ENCODE peak calls at places on chromosomes 13 and 19, in five cellular contexts. E is tibial nerve, F is ovary, T is stomach, D is HepG2. S is an unnamed sample.

GRCh38 chr19:17725422-17726078 is 6.3 kb downstream of the MAP1S start:
- DNase-seq in E (no peak), F (no peak), T (no peak), D (no peak), S (no peak)

GRCh38 chr13:46598140-46598819 is 45.3 kb downstream of the LRCH1 start:
- DNase-seq in E (no peak), F (no peak), T (no peak), D (no peak), S (no peak)

GRCh38 chr19:1087813-1088418 is 7.3 kb downstream of the POLR2E start:
- DNase-seq in E (peak; percentile 72), F (no peak), T (no peak), D (no peak), S (peak; percentile 69)

GRCh38 chr19:18687740-18688465 is 4.4 kb downstream of the CRTC1 start:
- DNase-seq in E (no peak), F (no peak), T (no peak), D (no peak), S (no peak)

GRCh38 chr13:71609271-71609670 is 257.7 kb downstream of the DACH1 start:
- DNase-seq in E (no peak), F (no peak), T (no peak), D (no peak), S (no peak)

GRCh38 chr19:48963371-48964204 is 1.5 kb upstream of the FTL start:
- DNase-seq in E (peak; percentile 72), F (peak; percentile 87), T (peak; percentile 77), D (peak; percentile 98), S (peak; percentile 88)

GRCh38 chr13:99468971-99469545 is 32.2 kb upstream of the TM9SF2 start:
- DNase-seq in E (no peak), F (no peak), T (no peak), D (no peak), S (no peak)

GRCh38 chr13:112821340-112822055 is 131.7 kb downstream of the ATP11A start:
- DNase-seq in E (no peak), F (no peak), T (peak; percentile 8), D (no peak), S (no peak)

GRCh38 chr13:33016414-33017409 is at the start of gene KL:
- DNase-seq in E (no peak), F (no peak), T (peak; percentile 38), D (no peak), S (peak; percentile 20)

GRCh38 chr19:17248011-17248776 is 2.5 kb upstream of the NR2F6 start:
- DNase-seq in E (no peak), F (no peak), T (peak; percentile 60), D (peak; percentile 83), S (peak; percentile 73)

GRCh38 chr13:113119166-113119821 is 3.3 kb upstream of the F10 start:
- DNase-seq in E (no peak), F (no peak), T (peak; percentile 7), D (no peak), S (no peak)

GRCh38 chr19:17576758-17577532 is 21.5 kb downstream of the COLGALT1 start:
- DNase-seq in E (peak; percentile 64), F (peak; percentile 47), T (no peak), D (no peak), S (peak; percentile 84)

GRCh38 chr19:48681127-48681470 is 8.3 kb upstream of the NTN5 start:
- DNase-seq in E (no peak), F (no peak), T (peak; percentile 57), D (no peak), S (no peak)

GRCh38 chr13:68145852-68146251 is 915.7 kb upstream of the PCDH9 start:
- DNase-seq in E (no peak), F (no peak), T (no peak), D (no peak), S (no peak)

GRCh38 chr19:31167695-31168094 is 181.5 kb downstream of the TSHZ3 start:
- DNase-seq in E (no peak), F (no peak), T (no peak), D (no peak), S (no peak)

GRCh38 chr13:71290963-71291937 is 575.8 kb downstream of the DACH1 start:
- DNase-seq in E (peak; percentile 39), F (no peak), T (no peak), D (peak; percentile 66), S (peak; percentile 19)

GRCh38 chr13:90645582-90645981 is 701.9 kb upstream of the MIR17HG start:
- DNase-seq in E (no peak), F (no peak), T (no peak), D (no peak), S (no peak)

GRCh38 chr13:55893541-55893940 is 1247.2 kb upstream of the PRR20A start:
- DNase-seq in E (no peak), F (no peak), T (no peak), D (no peak), S (no peak)

GRCh38 chr19:48858984-48859710 is 9.3 kb downstream of the PLEKHA4 start:
- DNase-seq in E (no peak), F (peak; percentile 41), T (no peak), D (no peak), S (peak; percentile 60)

DNA sequence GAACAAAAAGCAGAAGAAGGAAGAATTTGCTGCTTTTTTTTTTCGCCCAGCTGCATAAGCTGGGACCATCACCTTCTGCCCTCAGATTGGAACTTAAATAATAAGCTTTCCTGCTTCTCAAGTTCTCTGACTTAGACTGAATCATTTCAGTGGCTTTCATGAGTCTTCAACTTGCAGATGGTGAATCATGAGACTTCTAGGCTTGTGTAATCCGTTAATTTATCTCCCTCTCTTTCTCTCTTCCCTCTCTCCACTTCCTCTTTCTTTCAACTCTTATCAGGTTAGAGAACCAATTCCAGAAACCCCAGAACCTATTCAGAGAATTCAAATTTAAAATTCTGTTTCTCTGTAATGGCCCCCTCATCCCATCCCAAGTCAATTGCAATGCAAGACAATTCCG is 1153.7 kb downstream of the PCDH9 start:
- DNase-seq in E (no peak), F (no peak), T (no peak), D (no peak), S (no peak)
- TF ChIP-seq EP300 in E (no peak), F (no peak), T (no peak), D (no peak), S (no peak)

GRCh38 chr13:24253520-24254150 is 55.7 kb upstream of the C1QTNF9 start:
- DNase-seq in E (no peak), F (no peak), T (no peak), D (no peak), S (no peak)

GRCh38 chr13:24247016-24247415 is 62.4 kb upstream of the C1QTNF9 start:
- DNase-seq in E (no peak), F (no peak), T (no peak), D (no peak), S (no peak)

GRCh38 chr13:24251525-24251924 is 57.9 kb upstream of the C1QTNF9 start:
- DNase-seq in E (no peak), F (no peak), T (no peak), D (no peak), S (peak; percentile 37)

GRCh38 chr13:24252136-24252535 is 57.2 kb upstream of the C1QTNF9 start:
- DNase-seq in E (no peak), F (no peak), T (no peak), D (no peak), S (no peak)

DNA sequence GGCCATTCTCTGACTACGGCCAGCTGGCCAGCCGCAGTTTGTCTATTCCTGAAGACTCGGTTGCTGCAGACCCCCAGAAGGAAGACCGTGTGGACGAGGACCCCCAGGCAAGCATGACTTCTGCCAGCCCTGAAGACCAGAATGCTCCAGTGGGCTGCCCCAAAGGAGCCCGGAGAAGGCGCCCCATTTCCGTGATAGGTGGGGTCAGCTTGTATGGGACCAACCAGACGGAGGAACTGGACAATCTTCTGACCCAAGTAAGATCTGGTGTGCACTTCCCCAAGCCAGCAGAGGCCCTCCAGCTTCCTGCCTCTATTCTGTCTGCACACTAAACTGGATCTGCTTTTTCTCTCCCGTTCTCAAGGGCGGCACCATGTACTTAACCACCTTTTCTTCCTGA is 59.8 kb upstream of the C1QTNF9 start:
- DNase-seq in E (no peak), F (no peak), T (no peak), D (no peak), S (no peak)
- H3K4me1 ChIP-seq in E (peaks cover 7% of the 10 kb centered on the region), F (peaks cover 1% of the 10 kb centered on the region), T (peaks cover 9% of the 10 kb centered on the region), D (no peaks in the 10 kb centered on the region), S (peaks cover 23% of the 10 kb centered on the region)

GRCh38 chr19:13840751-13841338 is 36.1 kb upstream of the NANOS3 start:
- DNase-seq in E (no peak), F (no peak), T (no peak), D (no peak), S (no peak)

GRCh38 chr19:13841339-13842293 is 35.3 kb upstream of the NANOS3 start:
- DNase-seq in E (peak; percentile 42), F (peak; percentile 52), T (peak; percentile 78), D (no peak), S (peak; percentile 84)

GRCh38 chr19:13838943-13839192 is 38.1 kb upstream of the NANOS3 start:
- DNase-seq in E (no peak), F (no peak), T (no peak), D (no peak), S (no peak)

GRCh38 chr19:13839193-13839937 is 37.6 kb upstream of the NANOS3 start:
- DNase-seq in E (peak; percentile 75), F (peak; percentile 71), T (peak; percentile 89), D (no peak), S (peak; percentile 88)

GRCh38 chr19:13839938-13840750 is 36.8 kb upstream of the NANOS3 start:
- DNase-seq in E (peak; percentile 37), F (peak; percentile 46), T (peak; percentile 75), D (no peak), S (peak; percentile 91)
- TF ChIP-seq POLR2A in E (no peak), F (no peak), T (no peak), D (peak; percentile 20), S (peak; percentile 82)

DNA sequence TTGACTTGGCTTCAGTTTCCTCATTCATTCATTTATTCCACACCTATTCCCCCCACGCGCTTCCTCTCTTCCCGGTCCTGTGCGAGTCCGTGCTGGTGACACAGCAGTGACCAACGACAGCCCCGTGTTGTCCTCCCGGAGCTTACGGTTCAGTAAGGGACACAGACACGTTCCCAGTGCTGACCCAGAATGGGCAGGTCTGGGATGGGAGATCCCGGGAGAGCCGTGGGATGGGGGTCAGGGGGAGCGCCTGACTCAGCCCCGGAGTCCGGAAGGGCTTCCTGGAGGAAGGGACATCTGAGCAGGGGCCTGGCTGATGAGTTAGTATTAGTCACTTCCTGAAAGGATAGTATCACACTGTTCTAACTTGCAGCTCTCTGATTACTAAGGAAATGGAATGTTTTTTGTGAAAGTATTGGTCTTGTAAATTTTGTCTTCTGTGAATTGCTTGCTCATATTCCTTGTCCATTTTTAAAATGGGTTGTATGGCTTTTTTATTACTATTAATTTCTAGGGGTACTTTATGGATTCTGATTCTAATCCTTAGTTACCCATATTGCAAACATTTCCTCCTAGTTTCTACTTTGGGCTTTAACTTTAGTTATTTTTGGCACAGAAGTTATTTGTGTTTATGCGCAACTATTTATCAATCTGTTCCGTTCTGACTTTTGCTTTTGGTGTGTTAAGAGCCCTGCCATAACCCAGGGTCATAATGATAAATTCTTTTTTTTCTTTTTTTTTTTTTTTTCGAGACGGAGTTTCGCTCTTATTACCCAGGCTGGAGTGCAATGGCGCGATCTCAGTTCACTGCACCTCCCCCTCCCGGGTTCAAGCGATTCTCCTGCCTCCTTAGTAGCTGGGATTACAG is 708 bp upstream of the ERCC1 start:
- DNase-seq in E (peak; percentile 44), F (no peak), T (peak; percentile 62), D (peak; percentile 86), S (peak; percentile 75)
- TF ChIP-seq EP300 in E (no peak), F (peak; percentile 11), T (no peak), D (peak; percentile 69), S (no peak)

GRCh38 chr19:16207063-16207462 is 9.4 kb downstream of the AP1M1 start:
- DNase-seq in E (no peak), F (no peak), T (no peak), D (no peak), S (no peak)
- H3K4me1 ChIP-seq in E (no peaks in the 10 kb centered on the region), F (peaks cover 2% of the 10 kb centered on the region), T (peaks cover 20% of the 10 kb centered on the region), D (peaks cover 24% of the 10 kb centered on the region), S (no peaks in the 10 kb centered on the region)

S was measured in transverse colon.